ENCODE peak calls at places on chromosomes 4 and X, in seven cellular contexts. P is H9, T is heart left ventricle, V is thoracic aorta, S is cardiac muscle cell, I is breast epithelium, D is OCI-LY7. X is an unnamed sample. For H3K4me1, the result is how much of the 10 kb centered on the place peaks cover.

GRCh38 chrX:109890910-109891502 is 111.9 kb upstream of the TMEM164 start:
- DNase-seq in I (peak), T (peak), S (peak), V (no peak), D (peak), P (peak), X (peak)

GRCh38 chr4:83335691-83336090 is 1.0 kb upstream of the HPSE start:
- DNase-seq in T (no peak), I (no peak), V (no peak), P (no peak), S (no peak), D (no peak), X (no peak)

GRCh38 chr4:620201-620600 is 5.2 kb upstream of the PDE6B start:
- DNase-seq in V (no peak), D (no peak), T (no peak), P (no peak), I (no peak), S (no peak), X (no peak)

GRCh38 chr4:14333616-14334015 is 668.7 kb upstream of the CPEB2 start:
- DNase-seq in T (no peak), V (no peak), I (no peak), S (no peak), P (no peak), D (no peak), X (no peak)

GRCh38 chr4:15717126-15717525 is 14.3 kb downstream of the BST1 start:
- DNase-seq in T (no peak), D (no peak), V (no peak), P (no peak), S (no peak), I (no peak), X (no peak)

GRCh38 chr4:101191302-101192098 is 155.8 kb downstream of the PPP3CA start:
- DNase-seq in T (peak), S (no peak), D (no peak), P (peak), I (peak), V (peak), X (peak)

GRCh38 chr4:8915201-8916200 is 43.9 kb upstream of the HMX1 start:
- DNase-seq in V (no peak), S (no peak), D (no peak), P (no peak), I (peak), T (peak), X (no peak)

GRCh38 chrX:52082578-52082977 is 13.6 kb upstream of the MAGED4B start:
- DNase-seq in T (no peak), D (no peak), I (no peak), V (no peak), S (no peak), P (no peak), X (no peak)

GRCh38 chr4:157978680-157979361 is 194.0 kb downstream of the GASK1B start:
- DNase-seq in D (peak), S (peak), T (peak), I (no peak), V (no peak), P (peak), X (peak)

GRCh38 chr4:101419324-101420135 is 72.2 kb upstream of the PPP3CA start:
- DNase-seq in V (no peak), I (no peak), D (no peak), T (no peak), P (no peak), S (no peak), X (no peak)

GRCh38 chr4:69497886-69498395 is 2.2 kb upstream of the UGT2B4 start:
- DNase-seq in D (no peak), I (no peak), P (no peak), S (no peak), T (no peak), V (no peak), X (no peak)

GRCh38 chr4:8431553-8431952 is 9.0 kb downstream of the ACOX3 start:
- DNase-seq in T (no peak), S (no peak), I (no peak), D (no peak), V (no peak), P (no peak), X (no peak)

GRCh38 chrX:15674514-15674898 is 9.9 kb upstream of the CLTRN start:
- DNase-seq in I (peak), D (peak), P (no peak), T (peak), V (peak), S (peak), X (peak)

GRCh38 chr4:8747467-8747841 is 124.2 kb downstream of the HMX1 start:
- DNase-seq in P (no peak), T (no peak), V (no peak), I (no peak), S (no peak), D (no peak), X (no peak)

GRCh38 chrX:22021721-22022120 is 10.4 kb upstream of the PHEX start:
- DNase-seq in P (no peak), T (no peak), I (no peak), S (no peak), D (no peak), V (no peak), X (no peak)

GRCh38 chrX:10062352-10062751 is 94.4 kb upstream of the CLCN4 start:
- DNase-seq in I (no peak), S (no peak), V (no peak), D (no peak), T (no peak), P (no peak), X (no peak)

GRCh38 chrX:3699841-3700381 is 13.5 kb downstream of the PRKX start:
- DNase-seq in P (no peak), V (no peak), S (no peak), T (no peak), I (no peak), D (peak), X (no peak)

GRCh38 chr4:139603576-139604387 is 47.8 kb upstream of the SETD7 start:
- DNase-seq in D (peak), S (peak), P (no peak), T (peak), I (no peak), V (no peak), X (peak)

GRCh38 chrX:110304371-110304770 is 13.5 kb downstream of the AMMECR1 start:
- DNase-seq in D (no peak), T (no peak), S (no peak), V (no peak), I (no peak), P (no peak), X (no peak)

GRCh38 chr4:148574502-148574901 is 132.3 kb upstream of the NR3C2 start:
- DNase-seq in D (no peak), S (no peak), T (no peak), I (no peak), P (no peak), V (no peak), X (no peak)

GRCh38 chrX:17547658-17548057 is 172.7 kb downstream of the NHS start:
- DNase-seq in D (no peak), T (peak), S (peak), P (no peak), I (no peak), V (no peak), X (peak)

GRCh38 chr4:37594095-37594494 is 92.1 kb downstream of the RELL1 start:
- DNase-seq in V (no peak), P (no peak), D (no peak), S (no peak), T (no peak), I (no peak), X (no peak)

GRCh38 chrX:10089378-10089795 is 67.4 kb upstream of the CLCN4 start:
- DNase-seq in S (no peak), P (no peak), I (no peak), D (no peak), V (no peak), T (no peak), X (no peak)

GRCh38 chr4:36235306-36235705 is 9.0 kb downstream of the ARAP2 start:
- DNase-seq in D (no peak), T (no peak), S (no peak), V (no peak), P (peak), I (no peak), X (no peak)

GRCh38 chr4:155667538-155668511 is 1.2 kb downstream of the GUCY1A1 start:
- DNase-seq in P (peak), V (no peak), S (peak), D (no peak), I (no peak), T (peak), X (peak)

GRCh38 chrX:25754399-25754798 is 383.7 kb upstream of the MAGEB18 start:
- DNase-seq in S (no peak), D (no peak), T (no peak), P (no peak), I (no peak), V (no peak), X (no peak)

GRCh38 chr4:181685911-181686310 is 557.3 kb upstream of the TENM3 start:
- DNase-seq in T (no peak), V (no peak), P (no peak), I (no peak), S (no peak), D (no peak), X (no peak)

GRCh38 chr4:57443308-57444243 is 333.4 kb upstream of the IGFBP7 start:
- DNase-seq in T (peak), D (no peak), S (peak), P (no peak), V (no peak), I (no peak), X (no peak)

GRCh38 chrX:132953358-132953757 is 5.1 kb downstream of the HS6ST2 start:
- DNase-seq in P (no peak), D (no peak), T (no peak), V (no peak), I (no peak), S (no peak), X (peak)

DNA sequence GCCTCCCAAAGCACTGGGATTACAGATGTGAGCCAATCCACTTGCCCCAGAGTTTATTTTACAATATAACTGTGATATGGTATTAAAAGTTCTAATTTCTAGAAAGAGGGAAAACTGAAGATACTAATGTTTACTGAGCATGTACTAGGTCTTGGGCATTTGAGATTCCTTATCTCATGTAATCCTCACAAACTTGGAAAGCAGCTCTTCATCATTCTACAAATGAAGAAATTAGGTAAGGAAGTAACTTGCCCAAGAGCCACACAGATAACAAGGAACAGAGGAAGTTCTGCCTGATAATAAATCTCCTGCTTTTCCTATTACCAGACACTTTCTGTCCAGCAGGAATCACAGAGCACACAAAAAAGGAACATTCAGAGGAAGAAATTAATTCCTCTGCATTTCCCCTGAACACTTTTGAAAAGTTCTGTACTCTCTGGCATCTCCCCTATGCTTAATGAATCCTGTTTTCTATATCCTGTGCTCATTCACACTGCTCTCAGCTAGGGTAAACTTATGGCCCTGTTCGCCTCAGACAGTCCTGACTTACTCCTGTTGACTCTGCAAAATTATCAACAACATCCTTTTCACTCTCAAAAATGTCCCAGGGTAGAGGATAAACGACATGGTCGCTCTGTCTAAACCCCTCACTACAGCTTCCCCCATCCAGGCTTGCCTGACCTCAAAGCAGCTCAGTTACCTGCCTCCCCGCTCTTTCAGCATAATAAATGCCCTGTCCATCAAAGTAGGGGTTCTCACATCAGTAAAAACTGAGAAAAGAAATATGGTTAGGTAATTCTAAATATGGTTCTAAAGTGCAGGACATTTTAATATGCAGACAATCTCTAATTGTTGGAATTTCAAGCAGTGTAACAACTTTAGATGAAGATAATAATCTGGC is 13.7 kb downstream of the SH3RF1 start:
- DNase-seq in D (no peak), P (no peak), T (no peak), V (no peak), I (no peak), S (no peak), X (no peak)
- H3K4me1 ChIP-seq in D (under half), P (under half), T (half or more), V (half or more), I (under half), S (under half), X (half or more)

DNA sequence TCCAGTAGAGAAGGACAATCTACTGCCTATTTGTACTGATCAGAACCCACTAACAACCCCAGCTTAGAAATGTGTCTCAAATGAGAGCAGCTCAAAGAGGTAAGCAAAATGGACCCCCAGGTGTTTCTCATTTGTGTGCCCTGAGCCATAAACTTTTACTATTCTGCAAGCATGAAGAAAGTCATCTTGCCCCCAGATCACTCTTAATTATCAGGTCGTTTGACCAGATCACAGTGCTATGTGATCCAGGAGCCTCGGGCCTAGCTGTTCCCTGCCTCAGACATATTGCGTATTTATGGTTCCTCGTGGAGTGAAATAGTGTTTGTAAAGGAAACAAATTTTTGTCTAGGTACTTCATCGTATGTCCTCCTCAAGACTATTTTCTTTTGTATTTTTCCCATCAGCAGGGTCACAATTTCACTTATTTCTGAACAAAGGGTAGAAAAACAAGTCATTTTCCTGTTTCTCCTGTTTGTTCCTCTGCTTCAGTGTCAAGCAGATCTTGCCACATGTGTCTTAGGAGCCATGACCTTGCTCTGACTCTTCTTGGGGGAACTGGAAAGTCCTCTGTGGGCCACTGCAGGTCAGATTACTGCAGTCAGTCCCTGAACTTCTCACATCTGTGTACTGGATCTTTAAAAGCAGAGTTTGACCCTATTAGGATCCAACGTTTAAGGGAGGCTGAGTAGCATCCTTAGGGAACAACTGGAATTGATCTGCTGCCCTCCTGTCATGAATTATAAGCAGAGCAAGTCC is 194.9 kb downstream of the PALLD start:
- DNase-seq in D (no peak), P (no peak), S (no peak), T (no peak), V (no peak), I (no peak), X (no peak)
- H3K4me1 ChIP-seq in D (under half), P (under half), S (under half), T (under half), V (under half), I (under half), X (under half)

GRCh38 chr4:153115322-153116100 is 88.7 kb upstream of the TRIM2 start:
- DNase-seq in S (no peak), I (no peak), V (no peak), T (peak), P (no peak), D (peak), X (no peak)

GRCh38 chr4:153114771-153115321 is 89.4 kb upstream of the TRIM2 start:
- DNase-seq in S (no peak), I (no peak), V (no peak), T (no peak), D (no peak), P (no peak), X (no peak)

GRCh38 chr4:153112071-153112460 is 92.2 kb upstream of the TRIM2 start:
- DNase-seq in D (peak), S (no peak), I (no peak), V (no peak), T (no peak), P (no peak), X (peak)

GRCh38 chr4:153113061-153113837 is 91.0 kb upstream of the TRIM2 start:
- DNase-seq in D (no peak), S (no peak), I (no peak), T (no peak), V (no peak), P (no peak), X (no peak)

GRCh38 chr4:153113838-153114105 is 90.5 kb upstream of the TRIM2 start:
- DNase-seq in I (no peak), V (no peak), D (no peak), P (no peak), S (no peak), T (no peak), X (no peak)
- H3K4me1 ChIP-seq in I (under half), V (under half), D (under half), P (under half), S (under half), T (under half), X (under half)

GRCh38 chr4:153521467-153521866 is 55.3 kb downstream of the TMEM131L start:
- DNase-seq in T (no peak), V (no peak), D (peak), I (no peak), P (no peak), S (no peak), X (no peak)
- H3K4me1 ChIP-seq in T (under half), V (half or more), D (half or more), I (under half), P (under half), S (under half), X (under half)

DNA sequence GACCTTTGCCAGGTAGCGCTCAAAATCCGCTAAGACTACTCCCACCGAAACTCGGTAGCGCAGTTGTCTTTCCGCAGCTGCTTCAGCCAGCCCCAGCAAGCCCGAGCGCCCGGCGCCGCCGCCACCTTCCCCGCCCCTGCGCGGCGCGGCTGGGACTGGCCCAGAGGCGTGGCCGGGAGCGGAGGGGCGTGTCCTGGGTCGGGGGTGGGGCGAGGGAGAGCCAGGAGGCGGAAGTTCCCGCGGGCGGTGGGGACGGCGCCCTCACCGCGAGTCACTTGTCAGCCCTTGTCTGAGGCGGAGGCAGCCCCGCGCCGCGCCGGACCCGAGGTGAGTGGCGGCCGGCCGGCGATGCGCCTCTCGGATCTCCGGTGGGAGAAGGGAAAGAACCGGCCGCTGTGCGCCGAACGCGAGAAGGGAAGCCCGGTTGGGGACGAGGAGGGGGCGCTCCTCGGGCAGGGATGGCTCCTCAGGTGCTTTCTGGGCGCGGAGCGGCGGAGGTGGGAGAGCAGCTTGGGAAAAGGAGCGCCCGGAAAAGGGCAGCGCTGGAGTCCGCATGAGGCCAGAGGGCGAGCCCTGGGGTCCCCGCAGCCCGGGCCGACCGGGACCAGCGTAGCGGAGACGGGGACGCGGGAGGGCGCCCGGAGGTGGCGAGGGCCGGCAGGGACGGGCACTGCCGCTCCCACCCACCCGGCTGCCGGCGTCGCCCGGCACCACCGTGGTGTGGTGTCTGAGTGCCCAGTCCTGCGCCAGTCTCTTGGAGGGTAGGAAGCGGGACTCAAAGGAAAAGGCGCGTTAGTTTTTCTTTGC is at the start of gene PDLIM5:
- DNase-seq in T (peak), V (peak), D (peak), S (peak), I (peak), P (peak), X (peak)
- H3K4me1 ChIP-seq in T (under half), V (under half), D (under half), S (under half), I (under half), P (under half), X (under half)

GRCh38 chrX:18934708-18935107 is 49.2 kb downstream of the PHKA2 start:
- DNase-seq in D (no peak), P (no peak), S (no peak), I (no peak), T (no peak), V (no peak), X (no peak)
- H3K4me1 ChIP-seq in D (under half), P (under half), S (under half), I (under half), T (under half), V (under half), X (under half)

DNA sequence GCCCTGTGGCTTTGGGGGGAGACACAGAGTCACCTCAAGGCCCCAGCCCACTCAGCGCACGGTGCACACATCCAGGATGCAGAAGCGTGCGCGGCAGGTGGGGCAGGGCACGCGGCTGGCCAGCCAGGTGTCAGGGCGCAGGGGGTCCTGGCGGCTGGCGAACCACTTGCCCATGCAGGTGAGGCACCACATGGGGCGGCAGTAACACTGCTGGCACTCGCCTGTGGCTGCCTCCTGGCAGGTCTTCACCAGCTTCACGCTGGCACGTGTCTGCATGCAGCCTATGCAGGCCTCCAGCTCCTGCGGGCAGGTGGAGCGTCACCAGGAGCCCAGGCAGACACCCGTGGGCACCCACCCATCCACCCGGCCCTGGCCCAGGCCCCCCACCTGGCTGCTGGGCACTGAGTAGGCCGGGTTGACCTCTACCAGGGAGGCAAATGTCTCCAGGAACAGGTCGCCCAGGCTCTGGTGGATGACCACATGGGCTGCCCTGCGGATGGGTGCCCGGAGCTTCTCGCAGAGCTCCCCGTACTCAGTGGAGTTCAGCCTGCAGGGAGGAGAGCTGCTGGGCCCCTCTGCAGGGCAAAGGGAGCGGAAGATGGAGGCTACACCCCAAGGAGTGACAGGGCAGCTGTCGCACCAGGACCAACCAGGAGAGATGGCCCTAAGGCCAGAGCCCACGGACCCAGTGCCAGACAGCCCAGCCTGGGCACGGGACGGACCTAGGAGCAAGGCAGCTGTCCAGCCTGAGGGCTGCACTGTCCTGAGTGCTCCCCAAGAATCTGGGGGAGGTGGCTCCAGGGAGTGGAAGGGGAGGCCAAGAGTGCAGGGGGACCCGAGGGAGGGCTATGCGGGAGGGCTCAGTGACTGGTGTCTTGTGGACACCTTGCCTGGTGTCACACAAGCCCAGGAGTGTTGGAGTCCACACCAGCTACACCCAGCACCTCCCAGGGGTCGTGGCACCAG is 3.7 kb downstream of the TMEM129 start:
- DNase-seq in T (no peak), D (peak), V (no peak), S (no peak), I (no peak), P (peak), X (no peak)
- H3K4me1 ChIP-seq in T (half or more), D (half or more), V (under half), S (under half), I (under half), P (under half), X (under half)

GRCh38 chr4:6420972-6421371 is 51.4 kb downstream of the PPP2R2C start:
- DNase-seq in T (no peak), P (no peak), S (no peak), I (no peak), V (no peak), D (no peak), X (no peak)
- H3K4me1 ChIP-seq in T (under half), P (under half), S (under half), I (under half), V (under half), D (under half), X (under half)